ENCODE peak calls at places on chromosomes 5 and 9, in five cellular contexts. Y is fibroblast of villous mesenchyme; N is CD8-positive, alpha-beta T cell; V is Peyer's patch; T is A673. X is an unnamed sample.

GRCh38 chr5:89353837-89354551 is 471.0 kb upstream of the MEF2C start:
- DNase-seq in Y (no peak), N (no peak), V (no peak), T (no peak), X (no peak)

GRCh38 chr5:58582411-58583393 is at the start of gene RAB3C:
- DNase-seq in Y (peak), N (no peak), V (peak), T (peak), X (no peak)

GRCh38 chr9:127854169-127854833 is at the start of gene ENG:
- DNase-seq in Y (peak), N (no peak), V (no peak), T (peak), X (no peak)

GRCh38 chr5:42887094-42887493 is 75.4 kb upstream of the SELENOP start:
- DNase-seq in Y (no peak), N (no peak), V (peak), T (no peak), X (no peak)

GRCh38 chr5:149656576-149657182 is 73.4 kb upstream of the PPARGC1B start:
- DNase-seq in Y (peak), N (no peak), V (peak), T (peak), X (no peak)

GRCh38 chr5:124905756-124906155 is 159.3 kb upstream of the ZNF608 start:
- DNase-seq in Y (peak), N (no peak), V (no peak), T (no peak), X (no peak)

GRCh38 chr9:20544953-20545622 is 77.2 kb downstream of the MLLT3 start:
- DNase-seq in Y (no peak), N (no peak), V (no peak), T (no peak), X (no peak)

GRCh38 chr5:135569755-135570452 is 8.9 kb downstream of the CXCL14 start:
- DNase-seq in Y (peak), N (no peak), V (no peak), T (peak), X (peak)

GRCh38 chr9:135951889-135952663 is 9.1 kb downstream of the UBAC1 start:
- DNase-seq in Y (peak), N (no peak), V (no peak), T (no peak), X (no peak)

GRCh38 chr9:112332272-112332671 is 1.1 kb downstream of the PTBP3 start:
- DNase-seq in Y (no peak), N (no peak), V (no peak), T (no peak), X (no peak)

GRCh38 chr5:123868267-123868666 is 356.3 kb downstream of the CSNK1G3 start:
- DNase-seq in Y (peak), N (no peak), V (no peak), T (peak), X (no peak)

GRCh38 chr5:72846483-72846882 is 30.0 kb downstream of the TNPO1 start:
- DNase-seq in Y (no peak), N (no peak), V (no peak), T (no peak), X (no peak)

GRCh38 chr5:72847989-72848473 is 31.6 kb downstream of the TNPO1 start:
- DNase-seq in Y (peak), N (peak), V (peak), T (peak), X (peak)

GRCh38 chr5:72848474-72849428 is 32.3 kb downstream of the TNPO1 start:
- DNase-seq in Y (peak), N (peak), V (peak), T (peak), X (peak)

GRCh38 chr5:72845889-72846288 is 29.4 kb downstream of the TNPO1 start:
- DNase-seq in Y (no peak), N (no peak), V (no peak), T (no peak), X (no peak)

GRCh38 chr5:72847439-72847838 is 31.0 kb downstream of the TNPO1 start:
- DNase-seq in Y (peak), N (no peak), V (no peak), T (no peak), X (no peak)
- H3K4me3 ChIP-seq in Y (peak), N (peak), V (peak), T (peak), X (peak)

GRCh38 chr5:80216096-80216495 is 39.8 kb downstream of the SERINC5 start:
- DNase-seq in Y (no peak), N (no peak), V (no peak), T (no peak), X (no peak)

GRCh38 chr5:80217667-80218066 is 38.2 kb downstream of the SERINC5 start:
- DNase-seq in Y (no peak), N (no peak), V (no peak), T (no peak), X (no peak)

GRCh38 chr5:80216753-80217596 is 38.9 kb downstream of the SERINC5 start:
- DNase-seq in Y (no peak), N (no peak), V (no peak), T (no peak), X (peak)

GRCh38 chr5:80220268-80220897 is 35.5 kb downstream of the SERINC5 start:
- DNase-seq in Y (no peak), N (no peak), V (no peak), T (no peak), X (peak)

GRCh38 chr5:80219381-80219780 is 36.5 kb downstream of the SERINC5 start:
- DNase-seq in Y (no peak), N (no peak), V (no peak), T (no peak), X (no peak)
- H3K4me3 ChIP-seq in Y (no peak), N (peak), V (no peak), T (no peak), X (peak)

DNA sequence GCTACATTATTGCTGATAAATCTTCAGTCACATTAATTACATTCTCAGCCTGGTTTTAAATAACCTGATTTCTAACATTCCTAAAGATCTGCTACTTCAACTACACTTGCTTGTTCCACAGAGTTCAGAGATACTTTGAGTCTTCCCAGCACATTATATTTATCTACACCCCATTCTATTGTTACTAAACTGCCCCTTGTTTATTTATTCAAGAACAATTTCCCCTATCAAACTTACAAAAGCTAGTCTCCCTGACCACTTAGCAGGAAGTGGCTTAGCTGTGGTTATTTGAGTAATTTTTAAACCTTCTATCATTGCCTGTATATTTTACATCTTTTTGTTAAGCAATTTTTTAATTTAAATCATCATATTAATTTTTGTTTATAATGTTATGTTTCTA is 161.1 kb downstream of the ISL1 start:
- DNase-seq in Y (no peak), N (no peak), V (no peak), T (no peak), X (no peak)
- H3K4me3 ChIP-seq in Y (no peak), N (no peak), V (no peak), T (no peak), X (no peak)

DNA sequence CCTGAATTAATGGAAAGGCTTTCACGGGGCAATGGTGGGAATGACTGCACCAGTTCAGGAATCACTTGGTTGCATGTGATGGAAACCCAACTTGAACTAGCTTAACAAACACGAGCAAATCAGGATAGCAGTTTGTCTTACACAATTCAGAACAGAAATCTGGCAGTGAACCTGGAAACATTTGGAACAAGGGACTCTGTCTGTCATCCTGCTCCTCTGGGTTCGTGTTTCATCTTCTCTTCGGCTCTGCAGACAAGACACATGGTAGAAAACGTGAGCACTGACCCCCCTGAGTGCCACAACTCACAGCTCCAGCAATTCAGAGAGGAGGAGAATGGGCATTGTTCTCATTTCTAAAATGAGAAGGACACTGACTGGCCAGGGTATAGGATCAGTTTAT is 218.1 kb upstream of the NREP start:
- DNase-seq in Y (no peak), N (no peak), V (no peak), T (no peak), X (no peak)
- H3K4me3 ChIP-seq in Y (no peak), N (no peak), V (no peak), T (no peak), X (no peak)

DNA sequence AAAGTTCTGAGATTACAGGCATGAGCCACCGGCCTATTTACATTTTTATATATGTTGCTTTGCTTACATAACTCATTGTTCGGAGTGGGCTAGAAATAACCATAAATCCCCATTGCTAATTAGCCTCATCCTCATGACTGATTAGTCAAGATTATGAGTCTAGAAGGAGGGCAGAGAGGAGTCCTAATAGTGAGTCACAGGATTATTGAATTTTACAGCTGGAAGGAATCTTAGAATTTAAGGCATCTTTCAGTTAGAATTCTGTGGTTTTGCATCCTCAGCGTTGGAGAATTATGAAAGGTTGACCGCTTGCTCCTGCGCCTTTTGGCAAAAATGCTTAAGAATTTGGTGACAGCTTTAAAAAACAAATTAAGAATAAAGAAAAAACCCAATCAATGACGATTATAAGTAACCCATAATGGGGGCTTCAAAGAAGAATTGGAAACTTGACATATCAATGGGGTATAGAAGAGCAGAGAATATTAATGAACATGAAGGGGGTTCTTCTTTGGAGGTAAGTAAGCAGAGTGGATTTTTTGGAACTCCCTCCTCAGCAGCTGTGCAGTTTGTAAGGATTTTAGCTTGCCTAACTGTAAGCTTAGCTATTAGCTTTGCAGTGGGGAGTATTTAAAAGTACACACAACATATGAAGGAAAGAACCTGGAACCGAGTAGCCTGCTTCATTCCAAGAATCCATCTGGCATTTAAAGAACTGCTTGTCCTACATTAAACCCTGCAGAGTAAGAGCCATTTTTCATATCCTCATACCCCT is 2.4 kb upstream of the PBX3 start:
- DNase-seq in Y (peak), N (no peak), V (no peak), T (no peak), X (no peak)
- H3K4me3 ChIP-seq in Y (no peak), N (no peak), V (no peak), T (no peak), X (no peak)

DNA sequence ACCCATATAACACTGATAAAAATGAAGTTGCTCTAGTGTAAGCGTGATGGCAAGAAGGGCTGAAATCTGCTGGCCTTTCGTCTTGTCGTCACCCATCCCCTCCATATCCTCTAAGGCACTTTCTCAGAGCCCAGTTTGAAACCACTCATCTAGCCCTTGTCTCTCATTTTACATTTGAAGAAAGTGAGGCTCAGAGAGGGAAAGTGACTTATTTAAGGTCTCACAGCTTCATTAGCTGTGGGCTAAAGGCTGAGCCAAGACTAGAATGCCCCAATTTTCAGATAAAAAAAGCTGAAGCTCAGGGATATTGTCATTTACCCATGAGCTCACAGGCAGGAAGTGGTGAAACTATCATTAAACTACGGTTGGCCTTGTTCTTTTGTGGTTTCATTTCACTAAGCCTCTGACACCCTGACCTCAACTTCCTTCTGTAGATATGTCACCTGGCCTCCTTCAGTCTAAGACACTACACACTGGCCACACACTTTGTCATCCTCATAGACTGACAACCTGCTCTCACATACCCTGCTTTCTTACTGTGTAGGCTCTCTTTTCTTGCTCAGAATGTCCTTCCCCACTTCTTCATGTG is 176.7 kb upstream of the DMAC1 start:
- DNase-seq in Y (no peak), N (peak), V (no peak), T (no peak), X (peak)
- H3K4me3 ChIP-seq in Y (no peak), N (no peak), V (no peak), T (no peak), X (no peak)

DNA sequence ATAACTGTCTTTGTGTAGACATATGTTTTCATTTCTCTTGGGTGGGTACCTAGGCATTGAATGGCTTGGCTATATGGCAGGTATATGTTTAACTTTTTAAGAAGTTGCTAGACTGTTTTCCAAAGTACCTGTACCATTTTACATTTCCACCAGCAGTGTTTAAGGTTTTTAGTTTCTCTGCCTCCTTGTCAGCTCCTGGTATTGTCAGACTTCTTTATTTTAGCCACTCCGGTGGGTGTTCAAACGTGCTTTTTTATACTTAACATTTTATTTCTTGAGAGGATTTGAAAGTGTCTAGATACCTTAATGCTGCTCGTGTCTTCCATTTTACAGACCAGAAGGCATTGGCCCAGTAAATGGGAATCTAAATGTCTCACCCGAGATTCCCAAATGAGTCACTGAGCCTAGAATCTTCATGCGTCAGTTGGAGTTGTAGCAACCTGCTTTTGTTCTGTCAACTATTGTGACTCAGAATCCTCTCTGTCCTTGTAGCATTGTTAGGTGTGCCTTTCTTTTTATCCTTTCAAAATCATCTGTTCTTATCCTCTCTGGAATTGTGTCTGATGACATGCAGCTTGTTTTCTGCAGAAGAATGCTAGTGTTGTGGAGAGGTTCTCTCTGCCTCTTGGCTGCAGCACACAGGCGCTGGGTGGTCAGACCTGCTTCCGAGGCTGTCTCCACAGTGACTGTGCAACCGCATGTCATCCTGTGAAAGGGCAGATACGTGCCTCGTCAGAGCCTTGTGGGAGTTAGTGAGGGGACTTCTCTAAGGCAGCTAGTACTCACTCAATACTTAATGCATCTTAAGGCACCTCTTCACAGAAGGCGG is 291.8 kb downstream of the AOPEP start:
- DNase-seq in Y (peak), N (no peak), V (no peak), T (no peak), X (no peak)
- H3K4me3 ChIP-seq in Y (no peak), N (no peak), V (no peak), T (no peak), X (no peak)

GRCh38 chr5:64680289-64680688 is 10.0 kb upstream of the SHISAL2B start:
- DNase-seq in Y (peak), N (no peak), V (no peak), T (peak), X (no peak)
- H3K4me3 ChIP-seq in Y (no peak), N (no peak), V (no peak), T (no peak), X (no peak)

DNA sequence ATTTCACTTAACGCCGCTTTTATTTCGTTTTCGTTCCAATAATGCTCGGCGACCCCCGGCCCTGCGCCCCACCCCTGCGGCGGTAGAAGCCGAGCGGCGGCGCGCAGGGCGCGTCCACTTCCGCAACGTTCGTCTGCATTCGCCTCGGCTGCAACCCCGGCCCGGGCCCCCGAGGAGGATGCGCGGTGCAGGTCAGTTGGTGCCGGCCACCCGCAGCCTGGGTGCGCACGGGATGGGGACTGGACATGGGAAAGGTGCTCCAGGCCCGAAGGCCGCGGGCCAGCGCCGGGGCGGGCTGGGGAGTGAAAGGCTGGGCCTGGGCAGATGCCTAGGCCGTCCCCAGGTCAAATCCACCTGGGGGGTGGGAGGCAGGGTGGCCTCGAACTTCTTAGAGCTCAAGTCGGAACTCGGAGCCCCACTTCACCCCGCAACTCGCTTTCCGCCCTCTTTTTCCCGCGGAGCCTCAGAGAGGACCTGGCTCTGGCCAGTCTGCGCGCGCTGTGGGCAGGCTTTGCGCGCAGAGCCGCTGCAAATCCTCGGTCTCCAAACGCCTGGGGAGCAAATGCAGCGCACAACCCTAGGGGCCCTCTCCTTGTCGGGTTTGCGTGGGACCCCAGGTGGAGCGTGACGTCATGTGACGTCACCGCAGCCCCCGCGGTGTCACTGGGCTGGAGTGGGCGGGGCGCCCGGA is 3.2 kb downstream of the TLX3 start:
- DNase-seq in Y (no peak), N (no peak), V (no peak), T (no peak), X (no peak)
- H3K4me3 ChIP-seq in Y (no peak), N (no peak), V (peak), T (no peak), X (no peak)

GRCh38 chr5:119078870-119079269 is 8.0 kb downstream of the DMXL1 start:
- DNase-seq in Y (peak), N (no peak), V (no peak), T (no peak), X (no peak)
- H3K4me3 ChIP-seq in Y (no peak), N (no peak), V (no peak), T (no peak), X (no peak)